ENCODE peak calls at places on chromosome 14, in eight cellular contexts. X is upper lobe of right lung, V is SK-N-SH, G is adrenal gland, A is tibial artery, P is A549, D is IMR-90, W is spleen. O is an unnamed sample.
A peak's percentile ranks its signal among the peaks of the same experiment; 100 is the strongest.

GRCh38 chr14:102088012-102088792 is 1.4 kb upstream of the HSP90AA1 start:
- DNase-seq in V (no peak), G (peak; percentile 53), W (peak; percentile 92), P (no peak), X (peak; percentile 86), A (peak; percentile 79), D (no peak), O (no peak)

GRCh38 chr14:73746540-73747385 is 32.6 kb upstream of the PNMA1 start:
- DNase-seq in V (peak; percentile 70), X (no peak), A (no peak), G (no peak), D (no peak), W (peak; percentile 67), P (no peak), O (no peak)

GRCh38 chr14:73712540-73713141 is 1.5 kb downstream of the PNMA1 start:
- DNase-seq in D (peak; percentile 27), W (peak; percentile 81), G (no peak), A (no peak), P (no peak), X (no peak), V (peak; percentile 65), O (peak; percentile 18)

GRCh38 chr14:103336191-103336590 is 2.2 kb downstream of the EIF5 start:
- DNase-seq in W (no peak), G (no peak), X (no peak), V (no peak), A (no peak), D (no peak), P (no peak), O (no peak)

GRCh38 chr14:90985601-90986242 is 74.7 kb downstream of the RPS6KA5 start:
- DNase-seq in P (no peak), V (no peak), W (no peak), X (no peak), D (no peak), G (no peak), A (no peak), O (no peak)

GRCh38 chr14:74955229-74955999 is at the start of gene PGF:
- DNase-seq in W (peak; percentile 89), A (peak; percentile 89), G (peak; percentile 71), D (no peak), V (peak; percentile 93), X (peak; percentile 84), P (peak; percentile 50), O (no peak)

GRCh38 chr14:68104518-68104917 is 284.9 kb downstream of the RAD51B start:
- DNase-seq in A (no peak), G (no peak), D (peak; percentile 91), V (no peak), W (no peak), X (no peak), P (no peak), O (no peak)

GRCh38 chr14:44657153-44657552 is 150.1 kb upstream of the FSCB start:
- DNase-seq in A (no peak), X (no peak), P (no peak), G (no peak), V (no peak), D (no peak), W (no peak), O (no peak)

GRCh38 chr14:69260979-69261605 is 1.1 kb downstream of the GALNT16 start:
- DNase-seq in V (peak; percentile 91), D (no peak), G (peak; percentile 46), W (peak; percentile 75), A (peak; percentile 72), P (peak; percentile 72), X (no peak), O (no peak)

GRCh38 chr14:84882830-84883229 is 647.1 kb upstream of the FLRT2 start:
- DNase-seq in W (no peak), A (no peak), X (no peak), G (no peak), P (no peak), D (no peak), V (no peak), O (no peak)

GRCh38 chr14:38053684-38054083 is 154.0 kb upstream of the SSTR1 start:
- DNase-seq in X (no peak), V (no peak), A (no peak), D (no peak), G (no peak), W (no peak), P (no peak), O (no peak)

GRCh38 chr14:104091061-104091926 is 5.8 kb downstream of the ASPG start:
- DNase-seq in P (no peak), G (no peak), V (peak; percentile 39), X (peak; percentile 59), W (peak; percentile 73), D (no peak), A (no peak), O (no peak)

GRCh38 chr14:70186826-70187483 is 1.8 kb downstream of the SLC8A3 start:
- DNase-seq in G (no peak), P (no peak), X (no peak), V (peak; percentile 83), W (no peak), A (no peak), D (no peak), O (peak; percentile 91)

GRCh38 chr14:71175491-71175890 is 268.2 kb downstream of the PCNX1 start:
- DNase-seq in G (no peak), P (no peak), W (no peak), D (no peak), A (no peak), X (no peak), V (no peak), O (no peak)

GRCh38 chr14:105491366-105492006 is 440 bp downstream of the TEDC1 start:
- DNase-seq in P (peak; percentile 78), A (peak; percentile 85), V (peak; percentile 95), D (peak; percentile 20), G (peak; percentile 59), W (peak; percentile 94), X (peak; percentile 87), O (peak; percentile 84)

GRCh38 chr14:101761881-101762529 is 496 bp downstream of the PPP2R5C start:
- DNase-seq in X (peak; percentile 82), D (no peak), W (peak; percentile 90), P (peak; percentile 57), G (peak; percentile 47), A (peak; percentile 72), V (peak; percentile 80), O (no peak)

GRCh38 chr14:99752486-99753121 is 40.6 kb upstream of the EML1 start:
- DNase-seq in W (no peak), D (peak; percentile 76), X (no peak), A (no peak), P (no peak), G (no peak), V (no peak), O (peak; percentile 77)

GRCh38 chr14:104266643-104267575 is 128.5 kb downstream of the KIF26A start:
- DNase-seq in V (no peak), X (peak; percentile 54), W (no peak), G (peak; percentile 4), D (no peak), A (peak; percentile 32), P (no peak), O (no peak)

GRCh38 chr14:89899917-89900680 is 54.4 kb downstream of the EFCAB11 start:
- DNase-seq in A (no peak), V (peak; percentile 43), D (peak; percentile 49), X (no peak), P (no peak), G (no peak), W (no peak), O (peak; percentile 15)

GRCh38 chr14:99459491-99460100 is 21.1 kb downstream of the SETD3 start:
- DNase-seq in X (no peak), W (no peak), G (no peak), A (no peak), V (no peak), D (no peak), P (no peak), O (no peak)

GRCh38 chr14:55160989-55161388 is 30.4 kb downstream of the DLGAP5 start:
- DNase-seq in X (no peak), A (no peak), V (peak; percentile 50), P (peak; percentile 38), G (no peak), D (peak; percentile 54), W (no peak), O (no peak)

GRCh38 chr14:53956427-53957201 is at the start of gene BMP4:
- DNase-seq in G (peak; percentile 86), X (peak; percentile 90), A (peak; percentile 95), D (peak; percentile 30), W (peak; percentile 76), V (peak; percentile 44), P (no peak), O (no peak)

GRCh38 chr14:101500681-101501080 is 60.6 kb upstream of the DIO3 start:
- DNase-seq in A (peak; percentile 16), D (no peak), X (peak; percentile 30), G (no peak), V (no peak), W (peak; percentile 39), P (no peak), O (peak; percentile 12)

GRCh38 chr14:32545109-32545857 is 216.2 kb downstream of the AKAP6 start:
- DNase-seq in A (no peak), D (no peak), P (no peak), V (no peak), W (no peak), X (no peak), G (no peak), O (no peak)

GRCh38 chr14:91416744-91417133 is 881 bp downstream of the CCDC88C start:
- DNase-seq in P (no peak), D (no peak), W (peak; percentile 90), G (no peak), A (no peak), X (peak; percentile 72), V (no peak), O (no peak)

GRCh38 chr14:93964820-93965286 is 11.5 kb downstream of the ASB2 start:
- DNase-seq in A (no peak), X (no peak), P (no peak), G (no peak), W (no peak), D (no peak), V (no peak), O (no peak)
- H3K4me1 ChIP-seq in A (peaks cover 72% of the 10 kb centered on the region), X (peaks cover 21% of the 10 kb centered on the region), P (peaks cover 18% of the 10 kb centered on the region), G (no peaks in the 10 kb centered on the region), W (peaks cover 60% of the 10 kb centered on the region), D (peaks cover 22% of the 10 kb centered on the region), V (no peaks in the 10 kb centered on the region), O (peaks cover 39% of the 10 kb centered on the region)

GRCh38 chr14:64611358-64612020 is 61.7 kb downstream of the PPP1R36 start:
- DNase-seq in X (no peak), V (no peak), G (no peak), D (peak; percentile 61), W (no peak), P (no peak), A (no peak), O (no peak)
- H3K27ac ChIP-seq in X (peak overlapping the region; percentile 38), V (peak overlapping the region; percentile 74), G (no peak overlapping the region), D (peak overlapping the region; percentile 97), W (peak overlapping the region; percentile 68), P (peak overlapping the region; percentile 46), A (peak overlapping the region; percentile 64), O (peak overlapping the region; percentile 89)

GRCh38 chr14:61811882-61812346 is 49.7 kb downstream of the SNAPC1 start:
- DNase-seq in V (no peak), G (no peak), P (no peak), D (no peak), W (no peak), A (no peak), X (no peak), O (no peak)

GRCh38 chr14:61813101-61813596 is 50.9 kb downstream of the SNAPC1 start:
- DNase-seq in W (no peak), P (no peak), D (no peak), A (no peak), G (no peak), V (peak; percentile 73), X (no peak), O (no peak)

GRCh38 chr14:61812347-61813100 is 50.3 kb downstream of the SNAPC1 start:
- DNase-seq in G (no peak), P (no peak), V (peak; percentile 87), D (no peak), A (no peak), X (no peak), W (no peak), O (no peak)
- H3K4me3 ChIP-seq in G (no peak within 1 kb of the TSS), P (peak within 1 kb of the TSS; percentile 58), V (peak within 1 kb of the TSS; percentile 53), D (peak within 1 kb of the TSS; percentile 83), A (peak within 1 kb of the TSS; percentile 47), X (peak within 1 kb of the TSS; percentile 41), W (peak within 1 kb of the TSS; percentile 45), O (peak within 1 kb of the TSS; percentile 35)

GRCh38 chr14:49868720-49869114 is 16.1 kb upstream of the NEMF start:
- DNase-seq in G (no peak), V (no peak), X (no peak), P (no peak), W (no peak), A (no peak), D (no peak), O (no peak)
- H3K4me1 ChIP-seq in G (peaks cover 9% of the 10 kb centered on the region), V (peaks cover 3% of the 10 kb centered on the region), X (peaks cover 18% of the 10 kb centered on the region), P (peaks cover 29% of the 10 kb centered on the region), W (peaks cover 32% of the 10 kb centered on the region), A (peaks cover 17% of the 10 kb centered on the region), D (peaks cover 5% of the 10 kb centered on the region), O (peaks cover 11% of the 10 kb centered on the region)

O was measured in SJSA1.